ENCODE peak calls at places on chromosomes 3 and 15, in five cellular contexts. U is CD4-positive, alpha-beta T cell; V is CD4-positive, CD25-positive, alpha-beta regulatory T cell; I is H9; J is neural progenitor cell. L is an unnamed sample.

GRCh38 chr3:13846716-13847570 is 32.9 kb downstream of the WNT7A start:
- DNase-seq in U (no peak), V (no peak), I (no peak), J (no peak), L (no peak)

GRCh38 chr3:14199641-14200040 is 21.0 kb downstream of the LSM3 start:
- DNase-seq in U (no peak), V (no peak), I (no peak), J (no peak), L (no peak)

GRCh38 chr3:142236173-142236572 is 10.8 kb upstream of the GK5 start:
- DNase-seq in U (no peak), V (no peak), I (no peak), J (no peak), L (no peak)

GRCh38 chr3:118029049-118029448 is 1005.6 kb downstream of the IGSF11 start:
- DNase-seq in U (no peak), V (no peak), I (no peak), J (no peak), L (no peak)

GRCh38 chr15:80691575-80691974 is 3.5 kb upstream of the ABHD17C start:
- DNase-seq in U (no peak), V (no peak), I (no peak), J (no peak), L (no peak)

GRCh38 chr15:83764201-83764839 is 110.4 kb downstream of the ADAMTSL3 start:
- DNase-seq in U (no peak), V (no peak), I (no peak), J (no peak), L (no peak)

GRCh38 chr3:117995795-117996194 is 1038.9 kb downstream of the IGSF11 start:
- DNase-seq in U (no peak), V (no peak), I (no peak), J (no peak), L (no peak)

GRCh38 chr3:108042300-108042699 is 48.5 kb downstream of the CD47 start:
- DNase-seq in U (no peak), V (no peak), I (no peak), J (no peak), L (no peak)

GRCh38 chr3:57179580-57180410 is 14.6 kb upstream of the IL17RD start:
- DNase-seq in U (no peak), V (no peak), I (no peak), J (peak; percentile 61), L (peak; percentile 59)

GRCh38 chr3:66482005-66482404 is 18.8 kb downstream of the LRIG1 start:
- DNase-seq in U (no peak), V (no peak), I (no peak), J (no peak), L (no peak)

GRCh38 chr3:24595801-24596200 is 101.2 kb upstream of the THRB start:
- DNase-seq in U (no peak), V (no peak), I (no peak), J (no peak), L (no peak)

GRCh38 chr3:116161570-116162290 is 283.6 kb downstream of the LSAMP start:
- DNase-seq in U (no peak), V (no peak), I (no peak), J (no peak), L (no peak)

GRCh38 chr15:54119056-54119455 is 140.8 kb downstream of the UNC13C start:
- DNase-seq in U (no peak), V (no peak), I (no peak), J (no peak), L (no peak)

GRCh38 chr3:69121950-69122349 is 445 bp downstream of the LMOD3 start:
- DNase-seq in U (no peak), V (no peak), I (no peak), J (no peak), L (no peak)

GRCh38 chr3:55505776-55506175 is 18.7 kb upstream of the WNT5A start:
- DNase-seq in U (no peak), V (no peak), I (no peak), J (no peak), L (no peak)

GRCh38 chr3:142787719-142788118 is 63.9 kb downstream of the TRPC1 start:
- DNase-seq in U (no peak), V (no peak), I (no peak), J (no peak), L (no peak)

GRCh38 chr3:9704343-9705322 is 1.0 kb downstream of the CPNE9 start:
- DNase-seq in U (no peak), V (no peak), I (peak; percentile 99), J (peak; percentile 80), L (peak; percentile 92)

GRCh38 chr3:78659386-78659987 is 1108.3 kb downstream of the ROBO1 start:
- DNase-seq in U (no peak), V (peak; percentile 52), I (no peak), J (peak; percentile 53), L (peak; percentile 45)

GRCh38 chr15:77654975-77655374 is 22.3 kb upstream of the LINGO1 start:
- DNase-seq in U (no peak), V (no peak), I (peak; percentile 76), J (peak; percentile 66), L (peak; percentile 75)

GRCh38 chr15:98063871-98064270 is 103.4 kb downstream of the ARRDC4 start:
- DNase-seq in U (no peak), V (no peak), I (no peak), J (no peak), L (no peak)

GRCh38 chr15:93088200-93088980 is 621 bp downstream of the RGMA start:
- DNase-seq in U (no peak), V (no peak), I (peak; percentile 61), J (peak; percentile 84), L (peak; percentile 54)

GRCh38 chr3:193605876-193606275 is 12.9 kb downstream of the OPA1 start:
- DNase-seq in U (peak; percentile 29), V (peak; percentile 67), I (peak; percentile 59), J (peak; percentile 80), L (peak; percentile 83)

GRCh38 chr3:52310861-52311566 is 5.1 kb upstream of the DNAH1 start:
- DNase-seq in U (no peak), V (peak; percentile 58), I (no peak), J (no peak), L (no peak)

GRCh38 chr3:197792019-197792647 is 1.1 kb downstream of the LRCH3 start:
- DNase-seq in U (peak; percentile 53), V (peak; percentile 71), I (no peak), J (no peak), L (peak; percentile 14)

GRCh38 chr15:23564798-23565394 is 578 bp upstream of the MKRN3 start:
- DNase-seq in U (no peak), V (no peak), I (no peak), J (peak; percentile 56), L (no peak)

GRCh38 chr15:97126556-97127233 is 796.2 kb downstream of the NR2F2 start:
- DNase-seq in U (no peak), V (no peak), I (peak; percentile 41), J (no peak), L (peak; percentile 83)

GRCh38 chr3:128550113-128550440 is 57.1 kb upstream of the GATA2 start:
- DNase-seq in U (no peak), V (no peak), I (no peak), J (no peak), L (no peak)

GRCh38 chr3:185677146-185677829 is 91.2 kb downstream of the SENP2 start:
- DNase-seq in U (no peak), V (peak; percentile 56), I (no peak), J (peak; percentile 73), L (peak; percentile 89)

GRCh38 chr3:129052675-129053074 is 7.9 kb upstream of the GP9 start:
- DNase-seq in U (no peak), V (no peak), I (no peak), J (no peak), L (no peak)

GRCh38 chr3:113832477-113833164 is 6.0 kb upstream of the GRAMD1C start:
- DNase-seq in U (no peak), V (peak; percentile 16), I (no peak), J (peak; percentile 9), L (no peak)

GRCh38 chr15:96312641-96313335 is 17.7 kb upstream of the NR2F2 start:
- DNase-seq in U (no peak), V (no peak), I (no peak), J (no peak), L (peak; percentile 1)

GRCh38 chr3:44762170-44762677 is 630 bp downstream of the KIF15 start:
- DNase-seq in U (no peak), V (peak; percentile 28), I (no peak), J (no peak), L (no peak)

GRCh38 chr15:60835974-60836373 is 357.0 kb upstream of the ICE2 start:
- DNase-seq in U (no peak), V (no peak), I (no peak), J (no peak), L (no peak)

GRCh38 chr3:117084739-117085270 is 375.2 kb downstream of the TUSC7 start:
- DNase-seq in U (no peak), V (no peak), I (no peak), J (no peak), L (no peak)

GRCh38 chr15:101167366-101167790 is 84.5 kb downstream of the CHSY1 start:
- DNase-seq in U (no peak), V (peak; percentile 16), I (no peak), J (no peak), L (no peak)
- H3K27ac ChIP-seq in U (no peak overlapping the region), V (no peak overlapping the region), I (no peak overlapping the region), J (no peak overlapping the region), L (no peak overlapping the region)

GRCh38 chr3:179716226-179716625 is 63.4 kb downstream of the USP13 start:
- DNase-seq in U (no peak), V (no peak), I (no peak), J (no peak), L (no peak)
- H3K27ac ChIP-seq in U (no peak overlapping the region), V (no peak overlapping the region), I (no peak overlapping the region), J (no peak overlapping the region), L (no peak overlapping the region)

DNA sequence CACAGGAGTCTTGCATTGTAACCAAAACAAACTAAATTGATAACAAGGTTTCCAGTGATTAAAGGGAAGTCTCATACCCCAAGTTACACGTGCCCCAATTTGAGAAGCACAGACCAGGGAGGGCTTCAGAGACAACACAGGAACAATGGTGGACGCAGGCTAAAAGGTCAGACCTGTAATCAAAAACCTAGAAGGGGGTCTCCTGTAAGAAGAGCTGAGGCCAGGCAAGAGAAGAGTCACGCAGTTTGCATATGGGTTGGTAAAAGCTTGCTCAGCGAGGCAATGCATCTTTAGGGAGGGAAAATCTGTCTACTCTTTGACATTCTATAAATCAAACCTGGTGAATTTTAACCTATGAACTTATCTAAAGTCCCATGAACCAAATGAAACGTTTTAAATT is 58.6 kb upstream of the MCF2L2 start:
- DNase-seq in U (no peak), V (no peak), I (peak; percentile 4), J (peak; percentile 47), L (no peak)
- H3K27ac ChIP-seq in U (no peak overlapping the region), V (no peak overlapping the region), I (no peak overlapping the region), J (no peak overlapping the region), L (no peak overlapping the region)

DNA sequence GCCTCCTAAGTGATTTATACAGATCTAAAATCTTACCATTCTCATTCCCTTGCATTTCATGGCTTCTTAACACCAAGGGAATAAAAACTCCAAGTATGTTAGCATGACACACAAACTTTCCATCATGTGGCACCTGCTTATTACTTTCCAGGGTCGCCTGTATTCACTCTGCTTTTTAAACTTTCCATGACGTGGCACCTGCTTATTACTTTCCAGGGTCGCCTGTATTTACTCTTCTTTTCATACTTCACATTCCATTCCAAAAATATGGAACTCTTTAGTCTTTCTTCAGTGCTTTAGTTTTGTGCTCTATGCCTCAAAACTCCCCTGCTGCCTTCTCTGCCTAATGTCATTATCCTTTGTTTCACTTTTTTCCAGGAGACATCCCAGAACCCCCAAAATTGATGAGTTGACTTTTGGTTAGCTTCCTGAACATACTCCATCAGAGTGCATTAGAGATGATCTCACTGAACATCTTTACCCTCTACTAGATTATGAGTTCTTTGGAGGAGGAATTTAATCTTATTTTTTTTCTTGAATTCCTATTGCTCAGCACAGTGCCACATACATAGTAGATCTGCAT is 47.0 kb downstream of the CALML4 start:
- DNase-seq in U (no peak), V (no peak), I (no peak), J (no peak), L (no peak)
- H3K27ac ChIP-seq in U (no peak overlapping the region), V (no peak overlapping the region), I (no peak overlapping the region), J (no peak overlapping the region), L (no peak overlapping the region)

L was measured in mesendoderm.